ENCODE peak calls at places on chromosomes 2 and 18, in eight cellular contexts. R, N, F, Z, U, C, T and L are unnamed samples.

GRCh38 chr2:38552259-38552658 is 50.5 kb downstream of the HNRNPLL start:
- DNase-seq in C (no peak), T (no peak), N (no peak), U (no peak), R (no peak), Z (peak), F (no peak), L (no peak)

GRCh38 chr2:148645135-148645924 is 779 bp downstream of the EPC2 start:
- DNase-seq in N (peak), F (peak), T (peak), Z (peak), R (peak), U (peak), C (peak), L (peak)

GRCh38 chr18:56086176-56086575 is 498.2 kb upstream of the TCF4 start:
- DNase-seq in N (no peak), Z (no peak), T (no peak), R (no peak), U (no peak), F (peak), C (no peak), L (no peak)

GRCh38 chr2:204012081-204012653 is 75.6 kb downstream of the ICOS start:
- DNase-seq in T (no peak), N (peak), Z (no peak), R (no peak), U (no peak), C (no peak), F (no peak), L (no peak)

GRCh38 chr2:102520801-102521200 is 47.8 kb downstream of the SLC9A4 start:
- DNase-seq in T (no peak), N (no peak), F (no peak), Z (peak), U (no peak), R (no peak), C (no peak), L (no peak)

GRCh38 chr2:9344434-9344833 is 78.9 kb downstream of the ITGB1BP1 start:
- DNase-seq in U (no peak), C (no peak), Z (no peak), T (no peak), F (no peak), N (no peak), R (no peak), L (no peak)

GRCh38 chr18:51196116-51196810 is 1.2 kb downstream of the MEX3C start:
- DNase-seq in C (no peak), N (peak), U (no peak), F (peak), R (peak), Z (peak), T (peak), L (peak)

GRCh38 chr2:104866883-104867350 is 13.0 kb downstream of the POU3F3 start:
- DNase-seq in Z (no peak), R (no peak), N (no peak), T (no peak), F (no peak), C (no peak), U (no peak), L (no peak)

GRCh38 chr2:174844295-174844708 is 80.0 kb upstream of the CHRNA1 start:
- DNase-seq in C (no peak), T (no peak), N (no peak), F (no peak), U (no peak), Z (no peak), R (no peak), L (no peak)

GRCh38 chr2:5691659-5692529 is at the start of gene SOX11:
- DNase-seq in F (no peak), T (no peak), R (peak), N (peak), C (no peak), Z (peak), U (no peak), L (peak)

GRCh38 chr2:231648579-231649174 is 56.0 kb downstream of the TEX44 start:
- DNase-seq in N (peak), C (no peak), Z (peak), T (peak), F (peak), R (peak), U (no peak), L (peak)

GRCh38 chr2:54360055-54360792 is 95.9 kb upstream of the SPTBN1 start:
- DNase-seq in R (peak), N (peak), T (no peak), Z (peak), U (no peak), F (peak), C (no peak), L (no peak)